ENCODE peak calls at places on chromosomes 2 and 18, in six cellular contexts. Y is AG08395, K is fibroblast of pulmonary artery, M is NCI-H2081, N is NCI-H510A treated with DMSO at 0.1 percent for 48 hours, B is astrocyte. X is an unnamed sample.

GRCh38 chr2:30412392-30413321 is 34.4 kb upstream of the LCLAT1 start:
- DNase-seq in Y (peak), K (peak), M (no peak), N (no peak), B (no peak), X (no peak)

GRCh38 chr2:241310917-241311566 is 4.4 kb downstream of the HDLBP start:
- DNase-seq in Y (no peak), K (no peak), M (no peak), N (no peak), B (no peak), X (no peak)

GRCh38 chr2:71467180-71467815 is 13.9 kb downstream of the DYSF start:
- DNase-seq in Y (no peak), K (no peak), M (no peak), N (no peak), B (no peak), X (no peak)

GRCh38 chr2:12714391-12715221 is 2.1 kb upstream of the TRIB2 start:
- DNase-seq in Y (peak), K (peak), M (no peak), N (no peak), B (peak), X (peak)

GRCh38 chr18:12744103-12744502 is 41.3 kb downstream of the PSMG2 start:
- DNase-seq in Y (peak), K (peak), M (no peak), N (peak), B (peak), X (peak)

GRCh38 chr2:218298314-218298875 is 6.1 kb upstream of the TMBIM1 start:
- DNase-seq in Y (no peak), K (no peak), M (no peak), N (no peak), B (no peak), X (no peak)

GRCh38 chr2:25197336-25198208 is 29.2 kb upstream of the POMC start:
- DNase-seq in Y (peak), K (peak), M (no peak), N (no peak), B (peak), X (no peak)

GRCh38 chr2:219728993-219729487 is 101.6 kb downstream of the SLC4A3 start:
- DNase-seq in Y (no peak), K (peak), M (no peak), N (no peak), B (peak), X (no peak)

GRCh38 chr2:9653485-9654271 is 22.9 kb upstream of the YWHAQ start:
- DNase-seq in Y (no peak), K (no peak), M (peak), N (no peak), B (no peak), X (no peak)

GRCh38 chr18:79609021-79609461 is 70.6 kb upstream of the CTDP1 start:
- DNase-seq in Y (no peak), K (no peak), M (no peak), N (no peak), B (no peak), X (no peak)

GRCh38 chr2:18520605-18521031 is 39.8 kb downstream of the RDH14 start:
- DNase-seq in Y (peak), K (peak), M (peak), N (peak), B (peak), X (peak)

GRCh38 chr18:48940854-48941531 is 9.8 kb downstream of the SMAD7 start:
- DNase-seq in Y (no peak), K (no peak), M (no peak), N (no peak), B (no peak), X (peak)

GRCh38 chr2:160221391-160222276 is 21.6 kb upstream of the ITGB6 start:
- DNase-seq in Y (peak), K (peak), M (no peak), N (peak), B (peak), X (peak)

GRCh38 chr2:55138546-55139288 is 88.5 kb upstream of the RTN4 start:
- DNase-seq in Y (no peak), K (no peak), M (no peak), N (no peak), B (no peak), X (no peak)

GRCh38 chr2:106054336-106054735 is 139.8 kb downstream of the UXS1 start:
- DNase-seq in Y (no peak), K (no peak), M (no peak), N (no peak), B (no peak), X (peak)

GRCh38 chr2:38554973-38555595 is 47.6 kb downstream of the HNRNPLL start:
- DNase-seq in Y (peak), K (peak), M (no peak), N (no peak), B (no peak), X (peak)

GRCh38 chr2:190119257-190119656 is 56.7 kb upstream of the MSTN start:
- DNase-seq in Y (peak), K (peak), M (no peak), N (no peak), B (peak), X (no peak)

X was measured in H4.